ENCODE peak calls at places on chromosomes 13 and 19, in five cellular contexts. W is Peyer's patch, M is endothelial cell, Y is left lung, K is bronchial epithelial cell. J is an unnamed sample.

GRCh38 chr13:77345150-77345780 is 18.4 kb upstream of the MYCBP2 start:
- DNase-seq in W (no peak), Y (no peak), K (peak; percentile 39), M (no peak), J (no peak)

GRCh38 chr19:1783354-1783753 is 28.7 kb downstream of the ATP8B3 start:
- DNase-seq in Y (no peak), W (no peak), K (no peak), M (no peak), J (no peak)

GRCh38 chr13:22848539-22849052 is 332.2 kb upstream of the SGCG start:
- DNase-seq in K (no peak), Y (no peak), W (no peak), M (peak; percentile 5), J (peak; percentile 33)

GRCh38 chr19:2059422-2060201 is 8.6 kb upstream of the MKNK2 start:
- DNase-seq in K (peak; percentile 28), W (peak; percentile 92), Y (peak; percentile 89), M (no peak), J (peak; percentile 51)

GRCh38 chr19:17718467-17718987 is 753 bp upstream of the MAP1S start:
- DNase-seq in W (no peak), M (no peak), Y (no peak), K (peak; percentile 48), J (no peak)

GRCh38 chr13:65656740-65657329 is 1573.3 kb downstream of the PCDH9 start:
- DNase-seq in K (peak; percentile 22), M (no peak), Y (no peak), W (no peak), J (no peak)

GRCh38 chr19:42989851-42990250 is 36.4 kb downstream of the PSG11 start:
- DNase-seq in W (no peak), Y (no peak), K (peak; percentile 96), M (no peak), J (no peak)

GRCh38 chr13:101575591-101575990 is 123.1 kb downstream of the ITGBL1 start:
- DNase-seq in Y (no peak), W (no peak), K (peak; percentile 22), M (no peak), J (no peak)

GRCh38 chr13:23898101-23898500 is 799 bp upstream of the C1QTNF9B start:
- DNase-seq in Y (peak; percentile 46), M (no peak), K (no peak), W (no peak), J (no peak)

GRCh38 chr13:99357149-99357596 is 50.0 kb upstream of the GPR183 start:
- DNase-seq in Y (no peak), K (peak; percentile 73), W (no peak), M (no peak), J (no peak)

GRCh38 chr19:46394398-46394797 is 19.0 kb downstream of the CCDC8 start:
- DNase-seq in W (no peak), K (no peak), M (no peak), Y (peak; percentile 9), J (no peak)

GRCh38 chr19:53545271-53546065 is 7.5 kb downstream of the ZNF331 start:
- DNase-seq in K (peak; percentile 76), Y (no peak), M (no peak), W (no peak), J (no peak)

GRCh38 chr13:113998781-113999617 is 25.1 kb upstream of the C13orf46 start:
- DNase-seq in W (no peak), M (no peak), K (no peak), Y (no peak), J (peak; percentile 7)

GRCh38 chr13:77595166-77595810 is 59.8 kb downstream of the SCEL start:
- DNase-seq in W (no peak), Y (no peak), M (no peak), K (no peak), J (no peak)

GRCh38 chr19:55091955-55092354 is 16.3 kb downstream of the EPS8L1 start:
- DNase-seq in M (peak; percentile 52), W (no peak), K (no peak), Y (no peak), J (peak; percentile 85)

GRCh38 chr13:112912726-112913440 is 56.1 kb upstream of the MCF2L start:
- DNase-seq in M (no peak), W (no peak), K (no peak), Y (no peak), J (no peak)

GRCh38 chr13:112910016-112910415 is 59.0 kb upstream of the MCF2L start:
- DNase-seq in M (no peak), K (no peak), Y (no peak), W (no peak), J (no peak)

GRCh38 chr13:112911883-112912282 is 57.1 kb upstream of the MCF2L start:
- DNase-seq in M (no peak), K (no peak), W (no peak), Y (no peak), J (no peak)

GRCh38 chr13:112911285-112911701 is 57.7 kb upstream of the MCF2L start:
- DNase-seq in Y (no peak), W (peak; percentile 43), M (no peak), K (no peak), J (no peak)

DNA sequence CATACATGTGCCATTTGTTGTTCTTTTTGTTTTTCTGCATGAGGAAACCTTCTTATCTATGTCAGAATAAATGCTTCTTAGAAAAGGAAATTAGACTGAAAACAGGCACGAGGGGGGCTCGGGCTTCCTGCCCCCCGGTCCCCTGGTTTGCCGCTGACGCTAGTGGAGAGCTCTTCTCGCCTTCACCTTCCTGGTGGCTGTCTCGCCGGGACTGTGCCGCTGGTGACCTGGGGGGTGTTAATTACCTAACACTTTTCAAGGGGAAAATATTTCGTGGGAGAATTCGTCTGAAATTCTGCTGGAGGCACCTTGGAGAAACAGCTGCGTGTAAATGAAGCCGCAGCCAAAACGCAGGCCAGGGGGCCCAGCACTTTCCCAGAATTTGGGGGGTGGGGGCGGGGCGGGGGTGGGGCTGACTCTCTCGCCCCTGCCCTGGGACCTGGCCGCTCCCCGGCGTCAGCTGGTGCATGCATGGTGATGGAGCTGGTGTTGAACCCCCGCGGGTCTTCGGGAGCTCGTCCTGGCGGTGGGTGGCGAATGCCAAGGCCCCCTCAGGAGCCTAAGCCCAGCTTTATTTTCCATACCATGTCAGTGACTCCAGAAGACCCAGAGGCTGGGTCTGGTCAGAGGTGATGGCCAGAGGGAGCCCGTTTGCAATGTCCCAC is 58.3 kb upstream of the MCF2L start:
- DNase-seq in K (no peak), W (no peak), M (no peak), Y (no peak), J (no peak)
- TF ChIP-seq CTCF in K (no peak), W (no peak), M (no peak), Y (no peak), J (no peak)

GRCh38 chr13:67094078-67094477 is 136.1 kb downstream of the PCDH9 start:
- DNase-seq in Y (no peak), K (no peak), M (no peak), W (no peak), J (no peak)
- TF ChIP-seq CTCF in Y (no peak), K (no peak), M (no peak), W (no peak), J (no peak)

GRCh38 chr19:39186391-39186790 is 10.4 kb upstream of the NCCRP1 start:
- DNase-seq in W (no peak), M (no peak), K (no peak), Y (no peak), J (no peak)

GRCh38 chr19:39183100-39183499 is 13.7 kb upstream of the NCCRP1 start:
- DNase-seq in M (no peak), K (peak; percentile 27), Y (no peak), W (no peak), J (no peak)

GRCh38 chr19:39188960-39189359 is 7.8 kb upstream of the NCCRP1 start:
- DNase-seq in K (no peak), Y (no peak), M (no peak), W (no peak), J (no peak)

GRCh38 chr19:39190768-39191167 is 6.0 kb upstream of the NCCRP1 start:
- DNase-seq in M (no peak), Y (no peak), K (no peak), W (no peak), J (no peak)

GRCh38 chr19:39187552-39187943 is 9.2 kb upstream of the NCCRP1 start:
- DNase-seq in M (no peak), Y (no peak), K (no peak), W (no peak), J (no peak)
- TF ChIP-seq CTCF in M (peak; percentile 16), Y (peak; percentile 15), K (no peak), W (no peak), J (peak; percentile 56)

GRCh38 chr19:475360-475759 is 14.5 kb upstream of the SHC2 start:
- DNase-seq in W (no peak), K (no peak), Y (no peak), M (no peak), J (peak; percentile 4)

GRCh38 chr19:478236-478888 is 17.5 kb upstream of the SHC2 start:
- DNase-seq in K (no peak), M (no peak), Y (no peak), W (no peak), J (no peak)

GRCh38 chr19:472005-472858 is 11.4 kb upstream of the SHC2 start:
- DNase-seq in K (no peak), M (no peak), Y (no peak), W (no peak), J (no peak)

GRCh38 chr19:470701-471100 is 9.9 kb upstream of the SHC2 start:
- DNase-seq in M (no peak), W (no peak), K (no peak), Y (no peak), J (peak; percentile 15)

GRCh38 chr19:474126-475078 is 13.6 kb upstream of the SHC2 start:
- DNase-seq in K (no peak), Y (no peak), W (no peak), M (no peak), J (peak; percentile 37)
- TF ChIP-seq CTCF in K (no peak), Y (no peak), W (no peak), M (no peak), J (no peak)

GRCh38 chr19:45135176-45135575 is 25.6 kb downstream of the NKPD1 start:
- DNase-seq in Y (no peak), M (no peak), W (no peak), K (no peak), J (no peak)

GRCh38 chr19:45136507-45137178 is 24.1 kb downstream of the NKPD1 start:
- DNase-seq in M (no peak), K (no peak), Y (no peak), W (no peak), J (peak; percentile 68)

GRCh38 chr19:45139286-45140143 is 21.3 kb downstream of the NKPD1 start:
- DNase-seq in Y (no peak), M (no peak), K (no peak), W (no peak), J (no peak)

GRCh38 chr19:45138303-45138751 is 22.5 kb downstream of the NKPD1 start:
- DNase-seq in M (no peak), Y (no peak), K (no peak), W (no peak), J (no peak)

GRCh38 chr19:45137179-45137761 is 23.5 kb downstream of the NKPD1 start:
- DNase-seq in Y (no peak), M (no peak), W (no peak), K (no peak), J (no peak)
- TF ChIP-seq CTCF in Y (no peak), M (no peak), W (no peak), K (no peak), J (no peak)

J was measured in glutamatergic neuron.